ENCODE peak calls at places on chromosomes 3 and 15, in ten cellular contexts. One of them, this sample, is unnamed.

GRCh38 chr3:165339753-165340152 is 143.6 kb upstream of the SLITRK3 start:
- DNase-seq in psoas muscle: no peak
- DNase-seq in AG09309: no peak
- DNase-seq in fibroblast of lung: peak
- DNase-seq in endodermal cell: no peak
- DNase-seq in bronchial epithelial cell: peak
- DNase-seq in A673: peak
- DNase-seq in transverse colon: no peak
- DNase-seq in brain microvascular endothelial cell: peak
- DNase-seq in cardiac muscle cell: peak
- DNase-seq in this sample: no peak

GRCh38 chr3:127455541-127456450 is 134.7 kb downstream of the TPRA1 start:
- DNase-seq in psoas muscle: peak
- DNase-seq in AG09309: no peak
- DNase-seq in fibroblast of lung: peak
- DNase-seq in endodermal cell: peak
- DNase-seq in bronchial epithelial cell: peak
- DNase-seq in A673: peak
- DNase-seq in transverse colon: peak
- DNase-seq in brain microvascular endothelial cell: peak
- DNase-seq in cardiac muscle cell: peak
- DNase-seq in this sample: peak

GRCh38 chr15:55168350-55168974 is 28.3 kb downstream of the RSL24D1 start:
- DNase-seq in psoas muscle: peak
- DNase-seq in AG09309: peak
- DNase-seq in fibroblast of lung: peak
- DNase-seq in endodermal cell: peak
- DNase-seq in bronchial epithelial cell: peak
- DNase-seq in A673: peak
- DNase-seq in transverse colon: peak
- DNase-seq in brain microvascular endothelial cell: peak
- DNase-seq in cardiac muscle cell: peak
- DNase-seq in this sample: peak

GRCh38 chr3:127848131-127849129 is 26.1 kb upstream of the MGLL start:
- DNase-seq in psoas muscle: no peak
- DNase-seq in AG09309: no peak
- DNase-seq in fibroblast of lung: no peak
- DNase-seq in endodermal cell: no peak
- DNase-seq in bronchial epithelial cell: peak
- DNase-seq in A673: no peak
- DNase-seq in transverse colon: no peak
- DNase-seq in brain microvascular endothelial cell: peak
- DNase-seq in cardiac muscle cell: peak
- DNase-seq in this sample: no peak

GRCh38 chr15:77107531-77108355 is 36.8 kb upstream of the TSPAN3 start:
- DNase-seq in psoas muscle: peak
- DNase-seq in AG09309: no peak
- DNase-seq in fibroblast of lung: peak
- DNase-seq in endodermal cell: peak
- DNase-seq in bronchial epithelial cell: peak
- DNase-seq in A673: peak
- DNase-seq in transverse colon: peak
- DNase-seq in brain microvascular endothelial cell: peak
- DNase-seq in cardiac muscle cell: peak
- DNase-seq in this sample: peak

GRCh38 chr3:72520690-72521308 is 327.4 kb downstream of the SHQ1 start:
- DNase-seq in psoas muscle: no peak
- DNase-seq in AG09309: no peak
- DNase-seq in fibroblast of lung: peak
- DNase-seq in endodermal cell: no peak
- DNase-seq in bronchial epithelial cell: peak
- DNase-seq in A673: no peak
- DNase-seq in transverse colon: no peak
- DNase-seq in brain microvascular endothelial cell: peak
- DNase-seq in cardiac muscle cell: no peak
- DNase-seq in this sample: peak

GRCh38 chr3:106611841-106612240 is 743.0 kb upstream of the CBLB start:
- DNase-seq in psoas muscle: no peak
- DNase-seq in AG09309: no peak
- DNase-seq in fibroblast of lung: peak
- DNase-seq in endodermal cell: no peak
- DNase-seq in bronchial epithelial cell: no peak
- DNase-seq in A673: no peak
- DNase-seq in transverse colon: no peak
- DNase-seq in brain microvascular endothelial cell: no peak
- DNase-seq in cardiac muscle cell: peak
- DNase-seq in this sample: no peak

GRCh38 chr3:60528651-60529050 is 722.6 kb downstream of the FHIT start:
- DNase-seq in psoas muscle: no peak
- DNase-seq in AG09309: no peak
- DNase-seq in fibroblast of lung: no peak
- DNase-seq in endodermal cell: no peak
- DNase-seq in bronchial epithelial cell: no peak
- DNase-seq in A673: no peak
- DNase-seq in transverse colon: no peak
- DNase-seq in brain microvascular endothelial cell: no peak
- DNase-seq in cardiac muscle cell: no peak
- DNase-seq in this sample: no peak

GRCh38 chr3:130915567-130916292 is 21.8 kb downstream of the ATP2C1 start:
- DNase-seq in psoas muscle: no peak
- DNase-seq in AG09309: no peak
- DNase-seq in fibroblast of lung: no peak
- DNase-seq in endodermal cell: no peak
- DNase-seq in bronchial epithelial cell: peak
- DNase-seq in A673: no peak
- DNase-seq in transverse colon: no peak
- DNase-seq in brain microvascular endothelial cell: no peak
- DNase-seq in cardiac muscle cell: no peak
- DNase-seq in this sample: no peak

GRCh38 chr15:59294961-59295741 is 77.5 kb downstream of the MYO1E start:
- DNase-seq in psoas muscle: peak
- DNase-seq in AG09309: peak
- DNase-seq in fibroblast of lung: peak
- DNase-seq in endodermal cell: no peak
- DNase-seq in bronchial epithelial cell: peak
- DNase-seq in A673: peak
- DNase-seq in transverse colon: no peak
- DNase-seq in brain microvascular endothelial cell: peak
- DNase-seq in cardiac muscle cell: peak
- DNase-seq in this sample: peak

GRCh38 chr15:70936326-70936725 is 43.7 kb downstream of the LRRC49 start:
- DNase-seq in psoas muscle: no peak
- DNase-seq in AG09309: no peak
- DNase-seq in fibroblast of lung: peak
- DNase-seq in endodermal cell: no peak
- DNase-seq in bronchial epithelial cell: peak
- DNase-seq in A673: peak
- DNase-seq in transverse colon: no peak
- DNase-seq in brain microvascular endothelial cell: no peak
- DNase-seq in cardiac muscle cell: peak
- DNase-seq in this sample: no peak

GRCh38 chr15:94028121-94028520 is 203.2 kb upstream of the MCTP2 start:
- DNase-seq in psoas muscle: no peak
- DNase-seq in AG09309: no peak
- DNase-seq in fibroblast of lung: no peak
- DNase-seq in endodermal cell: no peak
- DNase-seq in bronchial epithelial cell: no peak
- DNase-seq in A673: no peak
- DNase-seq in transverse colon: no peak
- DNase-seq in brain microvascular endothelial cell: no peak
- DNase-seq in cardiac muscle cell: no peak
- DNase-seq in this sample: no peak

GRCh38 chr3:7306900-7307299 is 446.0 kb downstream of the GRM7 start:
- DNase-seq in psoas muscle: no peak
- DNase-seq in AG09309: no peak
- DNase-seq in fibroblast of lung: no peak
- DNase-seq in endodermal cell: no peak
- DNase-seq in bronchial epithelial cell: no peak
- DNase-seq in A673: no peak
- DNase-seq in transverse colon: no peak
- DNase-seq in brain microvascular endothelial cell: no peak
- DNase-seq in cardiac muscle cell: no peak
- DNase-seq in this sample: no peak

GRCh38 chr3:173770796-173771573 is 373.4 kb downstream of the NLGN1 start:
- DNase-seq in psoas muscle: no peak
- DNase-seq in AG09309: no peak
- DNase-seq in fibroblast of lung: peak
- DNase-seq in endodermal cell: no peak
- DNase-seq in bronchial epithelial cell: peak
- DNase-seq in A673: no peak
- DNase-seq in transverse colon: no peak
- DNase-seq in brain microvascular endothelial cell: no peak
- DNase-seq in cardiac muscle cell: no peak
- DNase-seq in this sample: no peak

GRCh38 chr3:16668776-16669545 is 63.7 kb upstream of the DAZL start:
- DNase-seq in psoas muscle: no peak
- DNase-seq in AG09309: no peak
- DNase-seq in fibroblast of lung: no peak
- DNase-seq in endodermal cell: no peak
- DNase-seq in bronchial epithelial cell: no peak
- DNase-seq in A673: no peak
- DNase-seq in transverse colon: no peak
- DNase-seq in brain microvascular endothelial cell: no peak
- DNase-seq in cardiac muscle cell: no peak
- DNase-seq in this sample: no peak

GRCh38 chr3:16665282-16665741 is 60.1 kb upstream of the DAZL start:
- DNase-seq in psoas muscle: no peak
- DNase-seq in AG09309: no peak
- DNase-seq in fibroblast of lung: no peak
- DNase-seq in endodermal cell: no peak
- DNase-seq in bronchial epithelial cell: no peak
- DNase-seq in A673: peak
- DNase-seq in transverse colon: peak
- DNase-seq in brain microvascular endothelial cell: peak
- DNase-seq in cardiac muscle cell: peak
- DNase-seq in this sample: no peak

GRCh38 chr3:16670191-16670590 is 65.0 kb upstream of the DAZL start:
- DNase-seq in psoas muscle: no peak
- DNase-seq in AG09309: no peak
- DNase-seq in fibroblast of lung: no peak
- DNase-seq in endodermal cell: no peak
- DNase-seq in bronchial epithelial cell: no peak
- DNase-seq in A673: no peak
- DNase-seq in transverse colon: no peak
- DNase-seq in brain microvascular endothelial cell: no peak
- DNase-seq in cardiac muscle cell: no peak
- DNase-seq in this sample: no peak

GRCh38 chr3:16663852-16664712 is 58.9 kb upstream of the DAZL start:
- DNase-seq in psoas muscle: no peak
- DNase-seq in AG09309: no peak
- DNase-seq in fibroblast of lung: no peak
- DNase-seq in endodermal cell: no peak
- DNase-seq in bronchial epithelial cell: no peak
- DNase-seq in A673: no peak
- DNase-seq in transverse colon: no peak
- DNase-seq in brain microvascular endothelial cell: no peak
- DNase-seq in cardiac muscle cell: no peak
- DNase-seq in this sample: no peak

GRCh38 chr3:16667633-16668032 is 62.4 kb upstream of the DAZL start:
- DNase-seq in psoas muscle: no peak
- DNase-seq in AG09309: no peak
- DNase-seq in fibroblast of lung: no peak
- DNase-seq in endodermal cell: no peak
- DNase-seq in bronchial epithelial cell: no peak
- DNase-seq in A673: no peak
- DNase-seq in transverse colon: no peak
- DNase-seq in brain microvascular endothelial cell: no peak
- DNase-seq in cardiac muscle cell: no peak
- DNase-seq in this sample: no peak
- H3K4me3 ChIP-seq in psoas muscle: no peak
- H3K4me3 ChIP-seq in AG09309: no peak
- H3K4me3 ChIP-seq in fibroblast of lung: no peak
- H3K4me3 ChIP-seq in endodermal cell: no peak
- H3K4me3 ChIP-seq in bronchial epithelial cell: no peak
- H3K4me3 ChIP-seq in A673: no peak
- H3K4me3 ChIP-seq in transverse colon: no peak
- H3K4me3 ChIP-seq in brain microvascular endothelial cell: no peak
- H3K4me3 ChIP-seq in cardiac muscle cell: no peak
- H3K4me3 ChIP-seq in this sample: no peak

DNA sequence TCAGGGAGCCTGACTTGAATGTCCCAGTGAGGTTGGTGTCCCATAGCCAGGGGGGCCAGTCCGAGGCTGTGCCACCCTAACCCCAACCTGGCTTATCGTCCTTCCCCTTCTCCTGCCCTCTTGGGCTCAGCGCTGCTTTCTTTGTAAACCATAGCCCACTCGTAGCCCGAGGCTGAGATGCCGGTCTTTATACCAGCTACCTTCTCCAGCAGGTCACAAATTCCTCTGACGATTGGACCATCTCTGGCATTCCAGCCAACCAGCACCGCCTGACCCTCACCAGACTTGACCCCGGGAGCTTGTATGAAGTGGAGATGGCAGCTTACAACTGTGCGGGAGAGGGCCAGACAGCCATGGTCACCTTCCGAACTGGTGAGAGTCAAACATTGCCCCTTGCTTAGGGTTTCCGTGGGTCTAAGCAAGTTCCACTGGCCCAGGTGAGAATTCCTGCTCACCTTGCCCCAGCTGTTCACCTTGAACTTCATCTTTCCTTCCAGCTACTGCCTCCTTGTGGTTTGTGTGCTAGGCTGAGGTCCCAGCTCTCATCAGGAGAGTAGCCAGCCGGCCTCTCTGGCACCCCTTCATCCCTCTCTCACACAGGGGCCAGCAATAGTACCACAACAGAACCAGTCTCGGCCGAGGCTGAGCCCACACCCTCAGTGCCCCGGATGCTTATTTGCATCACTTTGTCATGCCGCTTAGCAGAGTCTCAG is 66.7 kb downstream of the BOC start:
- DNase-seq in psoas muscle: no peak
- DNase-seq in AG09309: no peak
- DNase-seq in fibroblast of lung: no peak
- DNase-seq in endodermal cell: peak
- DNase-seq in bronchial epithelial cell: no peak
- DNase-seq in A673: no peak
- DNase-seq in transverse colon: no peak
- DNase-seq in brain microvascular endothelial cell: no peak
- DNase-seq in cardiac muscle cell: no peak
- DNase-seq in this sample: no peak
- TF ChIP-seq CTCF in psoas muscle: no peak
- TF ChIP-seq CTCF in AG09309: no peak
- TF ChIP-seq CTCF in fibroblast of lung: no peak
- TF ChIP-seq CTCF in endodermal cell: peak
- TF ChIP-seq CTCF in bronchial epithelial cell: peak
- TF ChIP-seq CTCF in A673: peak
- TF ChIP-seq CTCF in transverse colon: no peak
- TF ChIP-seq CTCF in brain microvascular endothelial cell: peak
- TF ChIP-seq CTCF in cardiac muscle cell: no peak
- TF ChIP-seq CTCF in this sample: no peak

GRCh38 chr3:4495294-4496110 is 2.4 kb downstream of the ITPR1 start:
- DNase-seq in psoas muscle: no peak
- DNase-seq in AG09309: no peak
- DNase-seq in fibroblast of lung: peak
- DNase-seq in endodermal cell: no peak
- DNase-seq in bronchial epithelial cell: no peak
- DNase-seq in A673: no peak
- DNase-seq in transverse colon: no peak
- DNase-seq in brain microvascular endothelial cell: no peak
- DNase-seq in cardiac muscle cell: peak
- DNase-seq in this sample: no peak
- H3K4me3 ChIP-seq in psoas muscle: peak
- H3K4me3 ChIP-seq in AG09309: no peak
- H3K4me3 ChIP-seq in fibroblast of lung: peak
- H3K4me3 ChIP-seq in endodermal cell: no peak
- H3K4me3 ChIP-seq in bronchial epithelial cell: no peak
- H3K4me3 ChIP-seq in A673: no peak
- H3K4me3 ChIP-seq in transverse colon: no peak
- H3K4me3 ChIP-seq in brain microvascular endothelial cell: no peak
- H3K4me3 ChIP-seq in cardiac muscle cell: peak
- H3K4me3 ChIP-seq in this sample: no peak

GRCh38 chr3:114451051-114451451 is 157.2 kb downstream of the TIGIT start:
- DNase-seq in psoas muscle: no peak
- DNase-seq in AG09309: no peak
- DNase-seq in fibroblast of lung: peak
- DNase-seq in endodermal cell: no peak
- DNase-seq in bronchial epithelial cell: no peak
- DNase-seq in A673: no peak
- DNase-seq in transverse colon: no peak
- DNase-seq in brain microvascular endothelial cell: no peak
- DNase-seq in cardiac muscle cell: peak
- DNase-seq in this sample: no peak
- TF ChIP-seq CTCF in psoas muscle: no peak
- TF ChIP-seq CTCF in AG09309: no peak
- TF ChIP-seq CTCF in fibroblast of lung: no peak
- TF ChIP-seq CTCF in endodermal cell: no peak
- TF ChIP-seq CTCF in bronchial epithelial cell: no peak
- TF ChIP-seq CTCF in A673: no peak
- TF ChIP-seq CTCF in transverse colon: no peak
- TF ChIP-seq CTCF in brain microvascular endothelial cell: no peak
- TF ChIP-seq CTCF in cardiac muscle cell: no peak
- TF ChIP-seq CTCF in this sample: no peak